ENCODE peak calls at places on chromosomes 16 and 17, in nine cellular contexts. U, M, P, D, X, Q, B, V and E are unnamed samples.

GRCh38 chr17:71572343-71572742 is 548.5 kb upstream of the SOX9 start:
- DNase-seq in U (no peak), M (no peak), P (no peak), D (no peak), X (no peak), Q (no peak), B (no peak), V (no peak), E (no peak)

GRCh38 chr16:69834817-69835477 is 72.8 kb downstream of the WWP2 start:
- DNase-seq in U (no peak), M (no peak), P (no peak), D (no peak), X (no peak), Q (no peak), B (no peak), V (no peak), E (no peak)

GRCh38 chr17:82219753-82220709 is 7.4 kb upstream of the CCDC57 start:
- DNase-seq in U (no peak), M (no peak), P (no peak), D (no peak), X (no peak), Q (no peak), B (no peak), V (no peak), E (no peak)

GRCh38 chr17:16150251-16150859 is 65.0 kb downstream of the NCOR1 start:
- DNase-seq in U (no peak), M (no peak), P (peak), D (no peak), X (no peak), Q (no peak), B (no peak), V (peak), E (no peak)

GRCh38 chr16:58442547-58442946 is 50.3 kb downstream of the GINS3 start:
- DNase-seq in U (no peak), M (no peak), P (no peak), D (no peak), X (no peak), Q (no peak), B (no peak), V (no peak), E (no peak)

GRCh38 chr17:68343976-68344375 is 52.7 kb downstream of the ARSG start:
- DNase-seq in U (peak), M (no peak), P (no peak), D (no peak), X (no peak), Q (no peak), B (no peak), V (no peak), E (no peak)

GRCh38 chr17:73819440-73820395 is 175.5 kb upstream of the SDK2 start:
- DNase-seq in U (no peak), M (no peak), P (no peak), D (no peak), X (no peak), Q (no peak), B (no peak), V (no peak), E (no peak)

GRCh38 chr17:39867084-39867890 is 715 bp upstream of the ZPBP2 start:
- DNase-seq in U (no peak), M (no peak), P (no peak), D (no peak), X (no peak), Q (no peak), B (peak), V (no peak), E (no peak)

GRCh38 chr16:19578378-19578851 is 22.9 kb downstream of the VPS35L start:
- DNase-seq in U (no peak), M (no peak), P (no peak), D (no peak), X (no peak), Q (no peak), B (no peak), V (no peak), E (no peak)

GRCh38 chr17:35523296-35523695 is 14.2 kb downstream of the SLFN12L start:
- DNase-seq in U (no peak), M (no peak), P (no peak), D (no peak), X (no peak), Q (no peak), B (no peak), V (no peak), E (no peak)

GRCh38 chr16:84845496-84846002 is 25.8 kb downstream of the CRISPLD2 start:
- DNase-seq in U (no peak), M (no peak), P (no peak), D (no peak), X (no peak), Q (no peak), B (no peak), V (no peak), E (no peak)

GRCh38 chr17:19979917-19980770 is 2.5 kb upstream of the AKAP10 start:
- DNase-seq in U (no peak), M (no peak), P (no peak), D (no peak), X (no peak), Q (no peak), B (no peak), V (no peak), E (peak)

GRCh38 chr17:47066095-47066494 is 87.0 kb upstream of the RPRML start:
- DNase-seq in U (no peak), M (no peak), P (no peak), D (no peak), X (no peak), Q (no peak), B (no peak), V (no peak), E (no peak)

GRCh38 chr17:49958723-49959122 is 10.3 kb upstream of the DLX4 start:
- DNase-seq in U (no peak), M (no peak), P (no peak), D (no peak), X (no peak), Q (no peak), B (no peak), V (no peak), E (no peak)

GRCh38 chr17:55601874-55602364 is 90.7 kb upstream of the SMIM36 start:
- DNase-seq in U (peak), M (no peak), P (no peak), D (peak), X (no peak), Q (no peak), B (no peak), V (peak), E (no peak)

GRCh38 chr16:28596840-28597691 is at the start of gene SULT1A2:
- DNase-seq in U (no peak), M (no peak), P (no peak), D (no peak), X (no peak), Q (peak), B (no peak), V (no peak), E (no peak)

GRCh38 chr17:55056530-55056929 is 88.0 kb downstream of the STXBP4 start:
- DNase-seq in U (no peak), M (no peak), P (no peak), D (peak), X (no peak), Q (peak), B (no peak), V (no peak), E (no peak)

GRCh38 chr17:26792486-26792885 is 501.4 kb upstream of the WSB1 start:
- DNase-seq in U (peak), M (no peak), P (peak), D (no peak), X (no peak), Q (no peak), B (no peak), V (peak), E (no peak)

GRCh38 chr16:70253291-70254094 is 1.8 kb upstream of the EXOSC6 start:
- DNase-seq in U (peak), M (peak), P (no peak), D (no peak), X (peak), Q (no peak), B (no peak), V (peak), E (no peak)

GRCh38 chr17:19570497-19571151 is 37.0 kb downstream of the SLC47A1 start:
- DNase-seq in U (no peak), M (no peak), P (no peak), D (no peak), X (no peak), Q (no peak), B (no peak), V (no peak), E (no peak)

GRCh38 chr16:89708481-89708931 is 7.0 kb upstream of the SPATA2L start:
- DNase-seq in U (no peak), M (no peak), P (no peak), D (no peak), X (no peak), Q (no peak), B (no peak), V (no peak), E (no peak)

GRCh38 chr17:46742539-46743270 is 75.8 kb downstream of the WNT3 start:
- DNase-seq in U (no peak), M (no peak), P (peak), D (no peak), X (peak), Q (no peak), B (no peak), V (peak), E (no peak)